ENCODE peak calls at places on chromosome 11, in five cellular contexts. S is psoas muscle, W is heart right ventricle, T is caudate nucleus, X is Panc1. F is an unnamed sample.
A peak's percentile ranks its signal among the peaks of the same experiment; 100 is the strongest.

GRCh38 chr11:17218403-17218802 is 10.6 kb upstream of the PIK3C2A start:
- DNase-seq in S (no peak), X (no peak), T (no peak), W (no peak), F (no peak)

GRCh38 chr11:95912902-95913560 is 10.9 kb downstream of the MTMR2 start:
- DNase-seq in X (no peak), T (no peak), S (no peak), W (no peak), F (no peak)

GRCh38 chr11:76614471-76615183 is 55.9 kb downstream of the LRRC32 start:
- DNase-seq in S (peak; percentile 69), W (peak; percentile 74), X (no peak), T (peak; percentile 22), F (peak; percentile 47)

GRCh38 chr11:32391965-32392553 is 43.3 kb downstream of the WT1 start:
- DNase-seq in W (no peak), S (no peak), X (no peak), T (no peak), F (peak; percentile 15)

GRCh38 chr11:2380807-2381350 is 3.8 kb downstream of the CD81 start:
- DNase-seq in X (no peak), T (no peak), S (peak; percentile 86), W (peak; percentile 74), F (no peak)

GRCh38 chr11:215581-216037 is 8.1 kb downstream of the RIC8A start:
- DNase-seq in X (no peak), T (no peak), S (no peak), W (no peak), F (peak; percentile 8)

GRCh38 chr11:75502138-75502537 is 23.6 kb downstream of the GDPD5 start:
- DNase-seq in W (no peak), S (no peak), T (no peak), X (no peak), F (no peak)

GRCh38 chr11:35629914-35630313 is 11.7 kb downstream of the FJX1 start:
- DNase-seq in T (no peak), X (peak; percentile 92), W (no peak), S (no peak), F (no peak)

GRCh38 chr11:12690663-12691062 is 16.4 kb downstream of the TEAD1 start:
- DNase-seq in S (no peak), X (no peak), T (no peak), W (no peak), F (no peak)

GRCh38 chr11:15942936-15943335 is 413.4 kb downstream of the SOX6 start:
- DNase-seq in S (no peak), T (no peak), X (no peak), W (no peak), F (no peak)

GRCh38 chr11:15938983-15939382 is 417.4 kb downstream of the SOX6 start:
- DNase-seq in X (no peak), S (no peak), T (no peak), W (no peak), F (no peak)

GRCh38 chr11:15942126-15942525 is 414.2 kb downstream of the SOX6 start:
- DNase-seq in X (no peak), W (no peak), T (no peak), S (no peak), F (no peak)

GRCh38 chr11:15940462-15941205 is 415.7 kb downstream of the SOX6 start:
- DNase-seq in X (no peak), S (no peak), W (no peak), T (no peak), F (no peak)

DNA sequence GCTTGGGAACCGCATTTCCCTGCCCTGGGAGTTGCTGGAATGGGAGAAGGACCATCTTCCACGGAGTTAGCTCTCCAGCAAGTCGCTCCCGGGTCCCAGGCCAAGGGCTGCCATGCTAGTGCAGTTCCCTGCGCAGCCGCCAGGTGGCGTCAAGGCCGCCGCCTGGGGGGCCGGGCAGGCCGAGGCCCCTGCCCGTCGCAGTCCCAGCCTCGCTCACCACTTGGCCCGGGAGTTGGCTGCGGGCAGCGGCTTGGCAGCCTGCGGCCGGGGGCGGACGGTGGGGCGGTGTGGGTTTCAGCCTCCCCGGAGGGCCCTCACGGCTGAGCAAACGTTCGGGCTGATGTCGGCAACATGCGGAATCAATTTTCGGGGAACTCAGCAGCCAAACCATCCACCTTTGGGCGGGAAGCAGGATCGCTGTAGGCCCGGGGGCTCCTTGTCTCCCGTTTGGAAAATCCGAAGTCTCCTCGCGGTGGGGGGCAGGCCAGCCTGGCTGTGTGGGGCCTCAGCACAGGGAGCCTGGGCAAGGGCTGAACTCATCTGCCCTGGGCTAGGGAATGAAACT is 415.1 kb downstream of the SOX6 start:
- DNase-seq in W (peak; percentile 54), S (peak; percentile 70), X (peak; percentile 13), T (peak; percentile 10), F (peak; percentile 34)
- H3K27ac ChIP-seq in W (no peak overlapping the region), S (no peak overlapping the region), X (no peak overlapping the region), T (no peak overlapping the region), F (no peak overlapping the region)

GRCh38 chr11:27472398-27473016 is at the start of gene LGR4:
- DNase-seq in X (no peak), S (peak; percentile 93), W (peak; percentile 89), T (peak; percentile 81), F (peak; percentile 97)
- H3K27ac ChIP-seq in X (peak within 1 kb of the TSS; percentile 91), S (peak within 1 kb of the TSS; percentile 82), W (peak within 1 kb of the TSS; percentile 92), T (peak within 1 kb of the TSS; percentile 64), F (peak within 1 kb of the TSS; percentile 95)

DNA sequence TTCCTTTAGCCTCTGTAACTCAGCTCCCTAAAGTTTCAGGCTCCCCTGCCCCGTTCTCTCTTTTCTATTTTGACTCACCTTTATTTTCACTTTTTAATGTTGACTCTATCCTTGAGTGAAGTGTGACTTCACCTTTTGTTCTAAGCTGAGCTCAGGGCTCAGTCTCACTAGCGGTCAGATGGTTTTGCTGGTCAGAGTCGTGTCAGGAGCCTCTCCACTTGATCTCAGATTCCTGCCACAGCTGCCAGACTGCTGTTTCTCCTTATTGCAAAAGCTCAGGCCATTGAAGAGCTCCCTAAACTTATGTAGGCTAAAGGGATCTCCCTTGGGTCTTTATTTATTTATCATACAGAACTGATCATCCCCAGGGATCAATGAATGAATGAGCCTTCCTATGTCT is 13.7 kb upstream of the POU2AF2 start:
- DNase-seq in X (no peak), S (no peak), W (no peak), T (no peak), F (no peak)
- H3K27ac ChIP-seq in X (no peak overlapping the region), S (no peak overlapping the region), W (no peak overlapping the region), T (no peak overlapping the region), F (no peak overlapping the region)

GRCh38 chr11:73257342-73258103 is 14.6 kb upstream of the P2RY6 start:
- DNase-seq in X (no peak), W (peak; percentile 48), T (no peak), S (no peak), F (no peak)
- H3K27ac ChIP-seq in X (peak overlapping the region; percentile 76), W (no peak overlapping the region), T (no peak overlapping the region), S (peak overlapping the region; percentile 77), F (peak overlapping the region; percentile 54)

GRCh38 chr11:66595245-66595904 is 2.4 kb downstream of the CCS start:
- DNase-seq in S (no peak), T (peak; percentile 16), X (no peak), W (peak; percentile 40), F (no peak)
- H3K27ac ChIP-seq in S (no peak overlapping the region), T (peak overlapping the region; percentile 21), X (no peak overlapping the region), W (no peak overlapping the region), F (peak overlapping the region; percentile 28)

DNA sequence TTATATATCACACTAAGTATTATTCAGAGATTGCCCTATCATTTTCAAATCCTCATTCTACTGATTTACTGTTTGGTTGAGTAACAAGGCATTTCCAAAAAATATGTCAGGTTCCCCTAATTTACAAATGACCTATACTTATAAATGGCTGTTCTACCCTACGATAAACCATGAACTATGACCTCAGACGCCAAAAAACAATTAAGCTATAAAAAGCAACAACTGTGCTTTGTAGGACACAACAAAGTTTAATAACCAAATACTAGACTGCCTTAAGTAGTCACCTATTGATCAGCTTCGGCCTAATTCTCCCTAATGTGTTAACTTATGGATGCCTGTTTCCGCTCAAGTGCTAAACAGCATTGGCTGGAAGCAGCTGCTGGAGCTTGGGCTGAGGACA is 53.2 kb downstream of the PICALM start:
- DNase-seq in W (no peak), S (no peak), X (no peak), T (no peak), F (no peak)
- H3K27ac ChIP-seq in W (no peak overlapping the region), S (no peak overlapping the region), X (no peak overlapping the region), T (no peak overlapping the region), F (no peak overlapping the region)

GRCh38 chr11:20060647-20061205 is 99.5 kb downstream of the DBX1 start:
- DNase-seq in W (no peak), S (no peak), T (no peak), X (no peak), F (no peak)
- H3K27ac ChIP-seq in W (no peak overlapping the region), S (no peak overlapping the region), T (no peak overlapping the region), X (no peak overlapping the region), F (no peak overlapping the region)

GRCh38 chr11:110947100-110947499 is 234.9 kb upstream of the ARHGAP20 start:
- DNase-seq in X (no peak), W (peak; percentile 25), S (peak; percentile 79), T (no peak), F (no peak)
- H3K27ac ChIP-seq in X (no peak overlapping the region), W (no peak overlapping the region), S (no peak overlapping the region), T (no peak overlapping the region), F (no peak overlapping the region)

F was measured in pancreas.